ENCODE peak calls at places on chromosomes 6 and 20, in five cellular contexts. B, A, E, Z and M are unnamed samples.

GRCh38 chr6:158284340-158285210 is 27.7 kb upstream of the TULP4 start:
- DNase-seq in A (peak; percentile 21), B (no peak), Z (peak; percentile 98), E (no peak), M (peak; percentile 1)

GRCh38 chr6:81613606-81614005 is 138.9 kb downstream of the TENT5A start:
- DNase-seq in A (no peak), B (peak; percentile 10), Z (peak; percentile 88), E (no peak), M (peak; percentile 19)

GRCh38 chr6:134521116-134521501 is 203.2 kb upstream of the SGK1 start:
- DNase-seq in B (no peak), Z (no peak), E (no peak), A (no peak), M (no peak)

GRCh38 chr20:43508106-43508505 is 609 bp downstream of the L3MBTL1 start:
- DNase-seq in E (no peak), B (no peak), A (no peak), Z (no peak), M (no peak)

GRCh38 chr6:44439270-44440045 is 52.0 kb downstream of the CDC5L start:
- DNase-seq in E (no peak), A (no peak), B (no peak), Z (peak; percentile 83), M (no peak)

GRCh38 chr20:20255104-20255503 is 112.8 kb upstream of the INSM1 start:
- DNase-seq in E (peak; percentile 85), A (no peak), Z (no peak), B (no peak), M (no peak)

GRCh38 chr6:78611886-78612480 is 255.4 kb upstream of the IRAK1BP1 start:
- DNase-seq in B (no peak), Z (no peak), A (no peak), E (no peak), M (no peak)

GRCh38 chr20:64053841-64054661 is 4.6 kb upstream of the SOX18 start:
- DNase-seq in E (no peak), B (no peak), Z (no peak), A (no peak), M (peak; percentile 80)

GRCh38 chr20:58664883-58665282 is 13.8 kb downstream of the STX16 start:
- DNase-seq in B (no peak), A (no peak), Z (no peak), E (no peak), M (no peak)

GRCh38 chr20:24478584-24478983 is 9.2 kb downstream of the SYNDIG1 start:
- DNase-seq in B (no peak), A (no peak), E (no peak), Z (no peak), M (no peak)

GRCh38 chr6:37456126-37456525 is 23.1 kb downstream of the CMTR1 start:
- DNase-seq in B (no peak), E (no peak), A (no peak), Z (peak; percentile 88), M (no peak)

GRCh38 chr6:127110712-127111111 is 7.8 kb upstream of the RSPO3 start:
- DNase-seq in B (no peak), Z (no peak), E (no peak), A (no peak), M (no peak)

GRCh38 chr6:17740559-17741220 is 34.0 kb upstream of the NUP153 start:
- DNase-seq in A (no peak), E (no peak), Z (no peak), B (no peak), M (no peak)

GRCh38 chr6:32692019-32692418 is 25.6 kb upstream of the HLA-DQB1 start:
- DNase-seq in A (peak; percentile 4), E (no peak), Z (no peak), B (no peak), M (no peak)

GRCh38 chr6:105898286-105898685 is 187.8 kb upstream of the PRDM1 start:
- DNase-seq in B (no peak), A (no peak), E (no peak), Z (peak; percentile 98), M (no peak)

GRCh38 chr6:27791182-27791939 is 120.8 kb downstream of the OR2B2 start:
- DNase-seq in E (peak; percentile 64), Z (peak; percentile 87), A (no peak), B (peak; percentile 35), M (no peak)

GRCh38 chr6:2522521-2522920 is 228.2 kb downstream of the MYLK4 start:
- DNase-seq in B (peak; percentile 34), Z (peak; percentile 30), E (peak; percentile 81), A (no peak), M (peak; percentile 17)

GRCh38 chr6:21321076-21321475 is 272.5 kb upstream of the SOX4 start:
- DNase-seq in A (no peak), B (no peak), E (no peak), Z (no peak), M (no peak)

GRCh38 chr6:55953384-55953783 is 78.0 kb upstream of the BMP5 start:
- DNase-seq in Z (peak; percentile 74), E (no peak), B (peak; percentile 54), A (no peak), M (no peak)

GRCh38 chr6:109467696-109468095 is 12.1 kb upstream of the MICAL1 start:
- DNase-seq in A (no peak), Z (peak; percentile 55), E (no peak), B (no peak), M (no peak)

GRCh38 chr6:13328076-13328874 is at the start of gene TBC1D7:
- DNase-seq in A (peak; percentile 88), Z (peak; percentile 88), B (peak; percentile 95), E (peak; percentile 92), M (peak; percentile 68)

GRCh38 chr6:11710221-11710836 is 68.3 kb downstream of the ADTRP start:
- DNase-seq in E (no peak), A (no peak), B (no peak), Z (peak; percentile 43), M (no peak)

GRCh38 chr6:126217497-126217896 is 122.4 kb upstream of the CENPW start:
- DNase-seq in Z (no peak), E (no peak), A (no peak), B (no peak), M (no peak)

GRCh38 chr6:143059616-143060353 is 904 bp upstream of the AIG1 start:
- DNase-seq in B (peak; percentile 33), Z (peak; percentile 87), A (no peak), E (peak; percentile 71), M (peak; percentile 24)